ENCODE peak calls at places on chromosomes 4 and X, in seven cellular contexts. P is ELR; H is GM23338; I is effector memory CD8-positive, alpha-beta T cell; X is non-pigmented ciliary epithelial cell; L is activated T-cell treated with anti-CD3 and anti-CD28 coated beads for 1 hour; M is fibroblast of lung. N is an unnamed sample.

GRCh38 chr4:116018831-116019230 is 905.4 kb upstream of the NDST4 start:
- DNase-seq in P (peak; percentile 67), H (no peak), I (no peak), X (no peak), L (no peak), M (no peak), N (no peak)

GRCh38 chrX:134172588-134173259 is 64.3 kb upstream of the CCDC160 start:
- DNase-seq in P (no peak), H (no peak), I (no peak), X (no peak), L (peak; percentile 22), M (peak; percentile 15), N (peak; percentile 28)

GRCh38 chr4:78242071-78242470 is 184.9 kb downstream of the FRAS1 start:
- DNase-seq in P (no peak), H (no peak), I (no peak), X (peak; percentile 8), L (no peak), M (peak; percentile 17), N (no peak)

GRCh38 chrX:1727531-1728027 is 112.7 kb downstream of the ASMT start:
- DNase-seq in P (peak; percentile 26), H (peak; percentile 85), I (no peak), X (no peak), L (no peak), M (no peak), N (no peak)

GRCh38 chr4:181264908-181265307 is 978.3 kb upstream of the TENM3 start:
- DNase-seq in P (no peak), H (peak; percentile 49), I (no peak), X (no peak), L (no peak), M (no peak), N (peak; percentile 55)

GRCh38 chr4:116024954-116025708 is 911.7 kb upstream of the NDST4 start:
- DNase-seq in P (no peak), H (no peak), I (no peak), X (no peak), L (no peak), M (no peak), N (no peak)

GRCh38 chr4:84751707-84752106 is 168.8 kb downstream of the CDS1 start:
- DNase-seq in P (no peak), H (no peak), I (no peak), X (no peak), L (no peak), M (no peak), N (no peak)

GRCh38 chr4:71268156-71268555 is 70.7 kb upstream of the SLC4A4 start:
- DNase-seq in P (peak; percentile 57), H (no peak), I (no peak), X (no peak), L (no peak), M (peak; percentile 38), N (no peak)

GRCh38 chr4:107050525-107051135 is 14.5 kb upstream of the DKK2 start:
- DNase-seq in P (peak; percentile 40), H (peak; percentile 43), I (no peak), X (no peak), L (no peak), M (no peak), N (peak; percentile 15)

GRCh38 chr4:112817933-112818921 is 181.3 kb downstream of the LARP7 start:
- DNase-seq in P (peak; percentile 87), H (peak; percentile 90), I (no peak), X (peak; percentile 86), L (no peak), M (peak; percentile 93), N (peak; percentile 89)

GRCh38 chr4:73131281-73131680 is 61.8 kb upstream of the COX18 start:
- DNase-seq in P (no peak), H (no peak), I (no peak), X (no peak), L (no peak), M (no peak), N (no peak)

GRCh38 chr4:5532100-5532499 is 176.3 kb downstream of the EVC2 start:
- DNase-seq in P (no peak), H (no peak), I (no peak), X (no peak), L (no peak), M (no peak), N (no peak)

GRCh38 chr4:165489786-165490185 is 111.0 kb downstream of the CPE start:
- DNase-seq in P (no peak), H (no peak), I (no peak), X (no peak), L (no peak), M (no peak), N (no peak)

GRCh38 chr4:178812866-178813265 is 1370.6 kb upstream of the AGA start:
- DNase-seq in P (no peak), H (no peak), I (no peak), X (no peak), L (no peak), M (no peak), N (no peak)

GRCh38 chr4:7638984-7639789 is 204.5 kb upstream of the PSAPL1 start:
- DNase-seq in P (no peak), H (no peak), I (no peak), X (no peak), L (no peak), M (no peak), N (no peak)

GRCh38 chr4:21697583-21697982 is 251.0 kb downstream of the KCNIP4 start:
- DNase-seq in P (peak; percentile 34), H (peak; percentile 77), I (no peak), X (no peak), L (no peak), M (peak; percentile 31), N (peak; percentile 51)

GRCh38 chr4:155950461-155950860 is 3.2 kb downstream of the CTSO start:
- DNase-seq in P (no peak), H (peak; percentile 24), I (no peak), X (no peak), L (no peak), M (no peak), N (peak; percentile 11)

GRCh38 chrX:133918326-133918725 is 67.1 kb downstream of the GPC3 start:
- DNase-seq in P (no peak), H (no peak), I (no peak), X (no peak), L (no peak), M (no peak), N (no peak)

GRCh38 chrX:45022144-45022543 is 149.2 kb downstream of the KDM6A start:
- DNase-seq in P (no peak), H (peak; percentile 31), I (no peak), X (no peak), L (no peak), M (no peak), N (no peak)

GRCh38 chr4:189771696-189772361 is 168.8 kb upstream of the FRG1 start:
- DNase-seq in P (no peak), H (no peak), I (no peak), X (no peak), L (no peak), M (no peak), N (no peak)

GRCh38 chr4:101933855-101934254 is 143.3 kb downstream of the BANK1 start:
- DNase-seq in P (no peak), H (no peak), I (no peak), X (no peak), L (no peak), M (no peak), N (no peak)